ENCODE peak calls at places on chromosomes 6 and 20, in seven cellular contexts. V, O, S, E, M, L and R are unnamed samples.

GRCh38 chr6:109523478-109523877 is 40.5 kb upstream of the ZBTB24 start:
- DNase-seq in V (no peak), O (no peak), S (no peak), E (no peak), M (no peak), L (no peak), R (no peak)

GRCh38 chr6:50834929-50835328 is 16.3 kb downstream of the TFAP2B start:
- DNase-seq in V (no peak), O (no peak), S (no peak), E (no peak), M (no peak), L (no peak), R (no peak)

GRCh38 chr6:129614464-129614863 is 95.5 kb downstream of the ARHGAP18 start:
- DNase-seq in V (no peak), O (no peak), S (no peak), E (no peak), M (no peak), L (no peak), R (no peak)

GRCh38 chr6:45949256-45949655 is 66.4 kb downstream of the CLIC5 start:
- DNase-seq in V (no peak), O (no peak), S (no peak), E (no peak), M (no peak), L (no peak), R (no peak)

GRCh38 chr6:51608932-51609331 is 478.5 kb downstream of the PKHD1 start:
- DNase-seq in V (no peak), O (no peak), S (no peak), E (no peak), M (no peak), L (no peak), R (no peak)

GRCh38 chr20:59063358-59064213 is 21.0 kb upstream of the PRELID3B start:
- DNase-seq in V (peak), O (no peak), S (no peak), E (peak), M (peak), L (no peak), R (no peak)

GRCh38 chr6:125104425-125104824 is 49.1 kb upstream of the TPD52L1 start:
- DNase-seq in V (no peak), O (no peak), S (no peak), E (no peak), M (no peak), L (no peak), R (no peak)

GRCh38 chr20:64106981-64107735 is at the start of gene NPBWR2:
- DNase-seq in V (no peak), O (no peak), S (peak), E (no peak), M (no peak), L (no peak), R (no peak)

GRCh38 chr20:62675156-62675871 is 33.0 kb downstream of the SLCO4A1 start:
- DNase-seq in V (no peak), O (no peak), S (no peak), E (no peak), M (no peak), L (no peak), R (no peak)

GRCh38 chr6:167904791-167905190 is 78.1 kb downstream of the AFDN start:
- DNase-seq in V (no peak), O (no peak), S (no peak), E (no peak), M (no peak), L (no peak), R (no peak)

GRCh38 chr20:37265152-37265551 is 3.5 kb upstream of the GHRH start:
- DNase-seq in V (no peak), O (no peak), S (no peak), E (no peak), M (no peak), L (no peak), R (no peak)

GRCh38 chr6:140079328-140079727 is 704.9 kb upstream of the CITED2 start:
- DNase-seq in V (peak), O (no peak), S (peak), E (no peak), M (peak), L (no peak), R (no peak)

GRCh38 chr6:133606833-133607232 is 282.1 kb upstream of the TCF21 start:
- DNase-seq in V (no peak), O (no peak), S (no peak), E (no peak), M (no peak), L (no peak), R (no peak)

GRCh38 chr6:129662406-129662766 is 47.6 kb downstream of the ARHGAP18 start:
- DNase-seq in V (no peak), O (peak), S (no peak), E (no peak), M (no peak), L (no peak), R (no peak)

GRCh38 chr6:36334832-36335459 is 1.7 kb downstream of the BNIP5 start:
- DNase-seq in V (no peak), O (no peak), S (peak), E (no peak), M (no peak), L (no peak), R (no peak)

GRCh38 chr20:40431112-40431511 is 257.9 kb downstream of the MAFB start:
- DNase-seq in V (no peak), O (no peak), S (no peak), E (no peak), M (no peak), L (no peak), R (no peak)

GRCh38 chr6:12010635-12011275 is 1.4 kb upstream of the HIVEP1 start:
- DNase-seq in V (peak), O (no peak), S (peak), E (peak), M (peak), L (peak), R (no peak)
- TF ChIP-seq POLR2A in V (peak), O (peak), S (no peak), E (no peak), M (no peak), L (no peak), R (no peak)

GRCh38 chr20:10671221-10671849 is 2.5 kb downstream of the JAG1 start:
- DNase-seq in V (peak), O (peak), S (peak), E (peak), M (peak), L (peak), R (no peak)
- TF ChIP-seq POLR2A in V (no peak), O (no peak), S (no peak), E (no peak), M (no peak), L (no peak), R (no peak)

GRCh38 chr20:53801609-53802370 is 208.2 kb upstream of the ZNF217 start:
- DNase-seq in V (no peak), O (no peak), S (no peak), E (no peak), M (no peak), L (no peak), R (no peak)
- TF ChIP-seq POLR2A in V (no peak), O (no peak), S (no peak), E (no peak), M (no peak), L (no peak), R (no peak)

GRCh38 chr20:23585808-23586734 is 17.8 kb upstream of the CST9L start:
- DNase-seq in V (no peak), O (no peak), S (no peak), E (no peak), M (no peak), L (no peak), R (no peak)
- TF ChIP-seq POLR2A in V (no peak), O (no peak), S (no peak), E (no peak), M (no peak), L (no peak), R (no peak)

DNA sequence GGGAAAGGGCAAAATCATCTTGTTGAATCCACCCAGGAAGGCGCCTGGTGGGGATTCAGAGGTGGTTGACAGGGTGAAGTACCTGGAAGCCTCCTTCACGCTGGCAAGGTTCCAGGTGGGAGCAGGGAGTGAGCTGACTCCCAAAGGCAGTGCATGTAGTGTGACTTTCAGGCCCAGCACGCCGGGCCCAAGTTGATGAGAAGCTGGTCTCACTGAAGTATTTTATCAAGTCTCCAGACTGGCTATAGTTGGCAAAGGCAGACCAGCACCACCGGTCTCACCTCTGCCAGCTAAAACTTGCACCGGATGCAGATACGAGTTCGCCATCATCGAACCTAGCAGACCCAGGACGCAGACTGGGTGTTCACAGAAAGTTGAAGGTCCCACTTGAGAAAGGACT is 16.5 kb downstream of the PPP1R10 start:
- DNase-seq in V (peak), O (no peak), S (peak), E (peak), M (no peak), L (no peak), R (no peak)
- TF ChIP-seq POLR2A in V (no peak), O (peak), S (no peak), E (no peak), M (no peak), L (no peak), R (no peak)

GRCh38 chr6:11634948-11635347 is 97.4 kb downstream of the TMEM170B start:
- DNase-seq in V (no peak), O (no peak), S (peak), E (no peak), M (no peak), L (no peak), R (no peak)
- TF ChIP-seq POLR2A in V (no peak), O (no peak), S (no peak), E (no peak), M (no peak), L (no peak), R (no peak)

GRCh38 chr6:3825851-3826581 is 23.2 kb upstream of the FAM50B start:
- DNase-seq in V (peak), O (no peak), S (peak), E (peak), M (peak), L (peak), R (no peak)
- TF ChIP-seq POLR2A in V (no peak), O (no peak), S (no peak), E (no peak), M (peak), L (no peak), R (no peak)